ENCODE peak calls at places on chromosomes 3 and 15, in seven cellular contexts. E, A, D, F, G, U and T are unnamed samples.

GRCh38 chr3:51544011-51544775 is 5.7 kb downstream of the RAD54L2 start:
- DNase-seq in E (no peak), A (no peak), D (no peak), F (no peak), G (no peak), U (peak; percentile 54), T (peak; percentile 88)

GRCh38 chr3:122937745-122938144 is 89.8 kb downstream of the SEMA5B start:
- DNase-seq in E (no peak), A (no peak), D (no peak), F (no peak), G (no peak), U (no peak), T (no peak)

GRCh38 chr3:170703121-170703588 is 117.3 kb upstream of the SLC7A14 start:
- DNase-seq in E (no peak), A (no peak), D (no peak), F (no peak), G (no peak), U (no peak), T (peak; percentile 86)

GRCh38 chr15:73072894-73073293 is 20.6 kb downstream of the NEO1 start:
- DNase-seq in E (no peak), A (no peak), D (no peak), F (no peak), G (no peak), U (no peak), T (no peak)

GRCh38 chr3:37591130-37591865 is 270.4 kb upstream of the CTDSPL start:
- DNase-seq in E (peak; percentile 39), A (no peak), D (no peak), F (no peak), G (no peak), U (no peak), T (peak; percentile 45)

GRCh38 chr15:87080547-87080946 is 1000.9 kb downstream of the AGBL1 start:
- DNase-seq in E (no peak), A (no peak), D (no peak), F (no peak), G (no peak), U (no peak), T (no peak)

GRCh38 chr3:31654998-31655397 is 122.3 kb downstream of the STT3B start:
- DNase-seq in E (no peak), A (no peak), D (no peak), F (no peak), G (no peak), U (no peak), T (no peak)

GRCh38 chr3:50323092-50323600 is 601 bp upstream of the HYAL2 start:
- DNase-seq in E (no peak), A (no peak), D (no peak), F (no peak), G (no peak), U (no peak), T (peak; percentile 88)

GRCh38 chr15:40595773-40596172 is 1.7 kb downstream of the KNL1 start:
- DNase-seq in E (no peak), A (no peak), D (no peak), F (no peak), G (no peak), U (no peak), T (no peak)

GRCh38 chr3:43883729-43884396 is 193.1 kb downstream of the ABHD5 start:
- DNase-seq in E (peak; percentile 76), A (no peak), D (no peak), F (no peak), G (no peak), U (no peak), T (no peak)

GRCh38 chr15:57153140-57153539 is 223.2 kb upstream of the CGNL1 start:
- DNase-seq in E (no peak), A (no peak), D (peak; percentile 72), F (no peak), G (no peak), U (no peak), T (peak; percentile 91)

GRCh38 chr3:185087419-185087818 is 65.4 kb downstream of the C3orf70 start:
- DNase-seq in E (no peak), A (no peak), D (no peak), F (no peak), G (no peak), U (no peak), T (peak; percentile 7)

GRCh38 chr3:57184516-57184915 is 15.3 kb downstream of the HESX1 start:
- DNase-seq in E (no peak), A (no peak), D (no peak), F (no peak), G (no peak), U (no peak), T (no peak)

GRCh38 chr3:52277972-52278509 is 408 bp downstream of the WDR82 start:
- DNase-seq in E (no peak), A (no peak), D (peak; percentile 70), F (peak; percentile 48), G (peak; percentile 70), U (peak; percentile 68), T (peak; percentile 63)

GRCh38 chr15:77904436-77904821 is 173.1 kb downstream of the TBC1D2B start:
- DNase-seq in E (no peak), A (no peak), D (no peak), F (no peak), G (no peak), U (no peak), T (no peak)

GRCh38 chr3:193016437-193016887 is 98.8 kb upstream of the MB21D2 start:
- DNase-seq in E (peak; percentile 13), A (no peak), D (no peak), F (no peak), G (peak; percentile 35), U (peak; percentile 58), T (no peak)

GRCh38 chr3:37386627-37387230 is 212.3 kb upstream of the LRRFIP2 start:
- DNase-seq in E (no peak), A (no peak), D (no peak), F (no peak), G (no peak), U (no peak), T (no peak)

GRCh38 chr3:77081240-77081661 is 41.4 kb downstream of the ROBO2 start:
- DNase-seq in E (peak; percentile 9), A (no peak), D (no peak), F (peak; percentile 46), G (peak; percentile 37), U (no peak), T (no peak)

GRCh38 chr15:48096813-48097212 is 24.0 kb upstream of the SLC24A5 start:
- DNase-seq in E (no peak), A (no peak), D (no peak), F (peak; percentile 16), G (no peak), U (no peak), T (peak; percentile 16)

GRCh38 chr3:178382388-178383061 is 153.7 kb upstream of the KCNMB2 start:
- DNase-seq in E (no peak), A (no peak), D (no peak), F (no peak), G (no peak), U (no peak), T (no peak)

GRCh38 chr3:107525101-107525953 is 2.6 kb downstream of the BBX start:
- DNase-seq in E (peak; percentile 46), A (peak; percentile 57), D (peak; percentile 25), F (peak; percentile 28), G (peak; percentile 30), U (peak; percentile 53), T (peak; percentile 31)

GRCh38 chr3:186869253-186870235 is 27.0 kb downstream of the ADIPOQ start:
- DNase-seq in E (no peak), A (no peak), D (no peak), F (no peak), G (no peak), U (no peak), T (peak; percentile 74)

GRCh38 chr3:150218841-150219240 is 189.3 kb upstream of the TSC22D2 start:
- DNase-seq in E (no peak), A (no peak), D (no peak), F (no peak), G (no peak), U (no peak), T (no peak)

GRCh38 chr15:43316007-43316968 is 14.1 kb downstream of the LCMT2 start:
- DNase-seq in E (no peak), A (no peak), D (no peak), F (no peak), G (no peak), U (no peak), T (no peak)

GRCh38 chr3:46542344-46542743 is 23.8 kb downstream of the LRRC2 start:
- DNase-seq in E (no peak), A (no peak), D (no peak), F (no peak), G (no peak), U (no peak), T (no peak)

GRCh38 chr15:99719096-99719541 is 14.1 kb downstream of the LYSMD4 start:
- DNase-seq in E (no peak), A (no peak), D (peak; percentile 91), F (no peak), G (no peak), U (no peak), T (no peak)

GRCh38 chr3:45185461-45185860 is 39.3 kb upstream of the CDCP1 start:
- DNase-seq in E (no peak), A (no peak), D (no peak), F (no peak), G (no peak), U (no peak), T (no peak)

GRCh38 chr15:57559875-57560274 is 31.8 kb upstream of the MYZAP start:
- DNase-seq in E (peak; percentile 33), A (peak; percentile 74), D (peak; percentile 54), F (peak; percentile 52), G (peak; percentile 65), U (peak; percentile 81), T (peak; percentile 53)

GRCh38 chr3:150286390-150287147 is 121.5 kb upstream of the TSC22D2 start:
- DNase-seq in E (no peak), A (no peak), D (peak; percentile 66), F (peak; percentile 64), G (peak; percentile 69), U (peak; percentile 62), T (peak; percentile 75)

GRCh38 chr3:186772281-186772885 is 11.0 kb upstream of the EIF4A2 start:
- DNase-seq in E (no peak), A (peak; percentile 38), D (no peak), F (no peak), G (no peak), U (no peak), T (no peak)

GRCh38 chr15:69045810-69046209 is 31.3 kb downstream of the NOX5 start:
- DNase-seq in E (no peak), A (no peak), D (no peak), F (no peak), G (peak; percentile 38), U (peak; percentile 62), T (no peak)

GRCh38 chr15:33852570-33852969 is 115.7 kb upstream of the CHRM5 start:
- DNase-seq in E (no peak), A (no peak), D (no peak), F (no peak), G (no peak), U (peak; percentile 18), T (peak; percentile 5)